ENCODE peak calls at places on chromosomes 3 and 15, in four cellular contexts. One of them, this sample, is unnamed.

GRCh38 chr3:158106773-158107461 is 697 bp upstream of the SHOX2 start:
- DNase-seq in GM12878: no peak
- DNase-seq in HepG2: no peak
- DNase-seq in K562: no peak
- DNase-seq in this sample: peak

GRCh38 chr3:88141458-88142083 is 8.2 kb upstream of the C3orf38 start:
- DNase-seq in K562: no peak
- DNase-seq in HepG2: no peak
- DNase-seq in GM12878: no peak
- DNase-seq in this sample: no peak

GRCh38 chr3:43754316-43754715 is 63.6 kb downstream of the ABHD5 start:
- DNase-seq in K562: no peak
- DNase-seq in GM12878: no peak
- DNase-seq in HepG2: no peak
- DNase-seq in this sample: no peak

GRCh38 chr3:156721687-156722086 is 47.3 kb downstream of the TIPARP start:
- DNase-seq in GM12878: no peak
- DNase-seq in HepG2: no peak
- DNase-seq in K562: peak
- DNase-seq in this sample: no peak

GRCh38 chr15:98177950-98178848 is 217.7 kb downstream of the ARRDC4 start:
- DNase-seq in K562: peak
- DNase-seq in HepG2: peak
- DNase-seq in GM12878: no peak
- DNase-seq in this sample: peak

GRCh38 chr3:73086071-73086494 is 24.6 kb downstream of the EBLN2 start:
- DNase-seq in K562: peak
- DNase-seq in HepG2: peak
- DNase-seq in GM12878: no peak
- DNase-seq in this sample: peak

GRCh38 chr3:190345878-190346277 is 23.6 kb upstream of the CLDN1 start:
- DNase-seq in GM12878: no peak
- DNase-seq in K562: no peak
- DNase-seq in HepG2: no peak
- DNase-seq in this sample: no peak

GRCh38 chr3:10421996-10422395 is 83.4 kb downstream of the ATP2B2 start:
- DNase-seq in GM12878: no peak
- DNase-seq in K562: no peak
- DNase-seq in HepG2: no peak
- DNase-seq in this sample: no peak

GRCh38 chr3:150447631-150448465 is 39.8 kb downstream of the TSC22D2 start:
- DNase-seq in K562: no peak
- DNase-seq in HepG2: no peak
- DNase-seq in GM12878: no peak
- DNase-seq in this sample: no peak

GRCh38 chr3:30516238-30516637 is 90.2 kb upstream of the TGFBR2 start:
- DNase-seq in HepG2: no peak
- DNase-seq in GM12878: no peak
- DNase-seq in K562: no peak
- DNase-seq in this sample: no peak

GRCh38 chr3:34106879-34107278 is 308.4 kb downstream of the PDCD6IP start:
- DNase-seq in GM12878: peak
- DNase-seq in HepG2: no peak
- DNase-seq in K562: peak
- DNase-seq in this sample: peak

GRCh38 chr3:47009225-47010049 is 30.0 kb downstream of the NBEAL2 start:
- DNase-seq in K562: no peak
- DNase-seq in HepG2: no peak
- DNase-seq in GM12878: peak
- DNase-seq in this sample: peak
- TF ChIP-seq FOXM1 in K562: no peak
- TF ChIP-seq FOXM1 in HepG2: no peak
- TF ChIP-seq FOXM1 in GM12878: no peak
- TF ChIP-seq FOXM1 in this sample: no peak

GRCh38 chr3:71511446-71511845 is 72.1 kb downstream of the FOXP1 start:
- DNase-seq in HepG2: no peak
- DNase-seq in GM12878: no peak
- DNase-seq in K562: no peak
- DNase-seq in this sample: no peak

GRCh38 chr3:71512000-71512399 is 71.5 kb downstream of the FOXP1 start:
- DNase-seq in K562: peak
- DNase-seq in HepG2: peak
- DNase-seq in GM12878: no peak
- DNase-seq in this sample: no peak

GRCh38 chr3:71510485-71510884 is 73.0 kb downstream of the FOXP1 start:
- DNase-seq in K562: peak
- DNase-seq in HepG2: peak
- DNase-seq in GM12878: no peak
- DNase-seq in this sample: peak

GRCh38 chr3:71512544-71512943 is 71.0 kb downstream of the FOXP1 start:
- DNase-seq in GM12878: no peak
- DNase-seq in K562: no peak
- DNase-seq in HepG2: no peak
- DNase-seq in this sample: no peak

DNA sequence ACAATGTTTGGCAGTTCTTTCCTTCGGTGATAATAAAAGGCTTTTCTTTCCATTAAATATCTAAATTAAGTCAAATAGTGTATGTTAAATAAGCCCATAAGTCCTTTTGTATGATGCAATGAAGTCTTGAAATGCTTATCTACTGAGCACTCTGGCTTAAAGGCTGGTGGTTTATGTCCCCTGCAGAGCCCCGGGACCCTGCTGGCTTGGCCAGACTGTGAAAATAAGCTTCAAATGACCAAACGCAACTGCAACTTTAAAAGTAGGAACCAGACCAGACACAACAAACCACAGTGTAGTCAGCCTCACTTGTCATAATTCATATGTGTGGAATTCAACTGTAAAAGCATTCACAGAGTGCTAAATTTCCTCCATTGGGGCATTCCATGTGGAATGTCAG is 72.5 kb downstream of the FOXP1 start:
- DNase-seq in K562: peak
- DNase-seq in HepG2: no peak
- DNase-seq in GM12878: no peak
- DNase-seq in this sample: peak
- TF ChIP-seq SP1 in K562: no peak
- TF ChIP-seq SP1 in HepG2: no peak
- TF ChIP-seq SP1 in GM12878: no peak
- TF ChIP-seq SP1 in this sample: no peak

GRCh38 chr3:184459355-184459754 is 79.5 kb downstream of the CHRD start:
- DNase-seq in K562: no peak
- DNase-seq in HepG2: no peak
- DNase-seq in GM12878: no peak
- DNase-seq in this sample: no peak
- TF ChIP-seq FOXM1 in K562: no peak
- TF ChIP-seq FOXM1 in HepG2: no peak
- TF ChIP-seq FOXM1 in GM12878: no peak
- TF ChIP-seq FOXM1 in this sample: no peak

GRCh38 chr3:64728428-64728827 is 40.6 kb upstream of the ADAMTS9 start:
- DNase-seq in K562: no peak
- DNase-seq in GM12878: no peak
- DNase-seq in HepG2: no peak
- DNase-seq in this sample: no peak

GRCh38 chr3:64730651-64731050 is 42.9 kb upstream of the ADAMTS9 start:
- DNase-seq in K562: peak
- DNase-seq in HepG2: no peak
- DNase-seq in GM12878: no peak
- DNase-seq in this sample: no peak

GRCh38 chr3:64728994-64729393 is 41.2 kb upstream of the ADAMTS9 start:
- DNase-seq in GM12878: no peak
- DNase-seq in HepG2: no peak
- DNase-seq in K562: no peak
- DNase-seq in this sample: no peak

GRCh38 chr3:64732570-64732969 is 44.8 kb upstream of the ADAMTS9 start:
- DNase-seq in HepG2: no peak
- DNase-seq in K562: no peak
- DNase-seq in GM12878: no peak
- DNase-seq in this sample: no peak
- TF ChIP-seq SP1 in HepG2: no peak
- TF ChIP-seq SP1 in K562: no peak
- TF ChIP-seq SP1 in GM12878: no peak
- TF ChIP-seq SP1 in this sample: no peak

This sample was measured in HEK293T.